ENCODE peak calls at places on chromosomes 1 and 21, in ten cellular contexts. U, M, O, X, A, H, W, P, Z and R are unnamed samples. For H3K4me1, the result is how much of the 10 kb centered on the place peaks cover.

GRCh38 chr1:8863712-8864324 is 14.7 kb downstream of the ENO1 start:
- DNase-seq in U (no peak), M (no peak), O (no peak), X (no peak), A (no peak), H (no peak), W (no peak), P (no peak), Z (no peak), R (no peak)

GRCh38 chr1:53698381-53698980 is 40.5 kb downstream of the GLIS1 start:
- DNase-seq in U (peak), M (no peak), O (peak), X (no peak), A (no peak), H (no peak), W (no peak), P (no peak), Z (no peak), R (no peak)

GRCh38 chr1:181396811-181397210 is 86.5 kb upstream of the CACNA1E start:
- DNase-seq in U (no peak), M (no peak), O (no peak), X (no peak), A (no peak), H (peak), W (no peak), P (no peak), Z (no peak), R (no peak)

GRCh38 chr1:229664133-229664689 is 38.2 kb downstream of the URB2 start:
- DNase-seq in U (no peak), M (no peak), O (no peak), X (peak), A (no peak), H (peak), W (no peak), P (peak), Z (no peak), R (peak)

GRCh38 chr1:14648931-14649860 is 50.7 kb downstream of the KAZN start:
- DNase-seq in U (no peak), M (no peak), O (peak), X (no peak), A (no peak), H (no peak), W (no peak), P (no peak), Z (peak), R (no peak)

GRCh38 chr1:169151338-169151837 is 44.9 kb downstream of the ATP1B1 start:
- DNase-seq in U (no peak), M (no peak), O (no peak), X (no peak), A (no peak), H (no peak), W (no peak), P (no peak), Z (no peak), R (no peak)

GRCh38 chr1:219498666-219499065 is 114.2 kb downstream of the ZC3H11B start:
- DNase-seq in U (no peak), M (no peak), O (no peak), X (peak), A (no peak), H (no peak), W (no peak), P (no peak), Z (no peak), R (no peak)

GRCh38 chr1:22089134-22089571 is 36.6 kb downstream of the CDC42 start:
- DNase-seq in U (no peak), M (no peak), O (no peak), X (no peak), A (no peak), H (peak), W (no peak), P (no peak), Z (no peak), R (no peak)

GRCh38 chr1:202282017-202282335 is 59.8 kb downstream of the UBE2T start:
- DNase-seq in U (no peak), M (no peak), O (no peak), X (no peak), A (no peak), H (no peak), W (no peak), P (no peak), Z (no peak), R (no peak)
- H3K27ac ChIP-seq in U (no peak), M (no peak), O (no peak), X (no peak), A (no peak), H (no peak), W (no peak), P (no peak), Z (no peak), R (no peak)

GRCh38 chr1:146034976-146035469 is 13.5 kb upstream of the HJV start:
- DNase-seq in U (no peak), M (no peak), O (peak), X (no peak), A (no peak), H (no peak), W (no peak), P (no peak), Z (peak), R (no peak)
- H3K4me3 ChIP-seq in U (peak), M (peak), O (peak), X (peak), A (peak), H (no peak), W (peak), P (no peak), Z (no peak), R (peak)

GRCh38 chr1:98387701-98388100 is 273.8 kb upstream of the SNX7 start:
- DNase-seq in U (no peak), M (no peak), O (no peak), X (no peak), A (no peak), H (no peak), W (no peak), P (no peak), Z (no peak), R (no peak)

GRCh38 chr1:98389809-98390208 is 271.7 kb upstream of the SNX7 start:
- DNase-seq in U (no peak), M (no peak), O (no peak), X (peak), A (no peak), H (no peak), W (no peak), P (no peak), Z (no peak), R (no peak)

GRCh38 chr1:98386675-98387440 is 274.7 kb upstream of the SNX7 start:
- DNase-seq in U (no peak), M (no peak), O (peak), X (no peak), A (no peak), H (no peak), W (no peak), P (no peak), Z (no peak), R (no peak)

GRCh38 chr1:98385691-98386090 is 275.8 kb upstream of the SNX7 start:
- DNase-seq in U (no peak), M (no peak), O (no peak), X (peak), A (no peak), H (no peak), W (no peak), P (no peak), Z (no peak), R (no peak)

DNA sequence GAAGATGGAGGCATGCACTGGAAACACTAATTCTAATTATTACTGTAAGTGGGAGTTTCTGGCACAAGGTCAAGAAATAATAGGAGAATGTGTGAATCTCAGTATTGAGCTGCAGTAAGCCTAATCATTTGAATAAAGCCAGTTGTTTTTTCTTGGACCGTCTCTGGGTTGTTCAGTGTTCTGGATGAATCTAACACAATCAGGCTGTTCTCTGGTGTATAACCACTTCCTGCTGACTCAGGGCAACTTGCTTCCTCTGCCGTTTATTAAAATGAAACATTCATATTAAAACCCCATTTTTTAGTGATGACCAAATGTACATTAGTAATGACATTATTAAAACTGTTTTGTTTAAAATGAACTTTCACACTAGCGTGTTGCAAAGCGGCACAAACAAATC is 273.1 kb upstream of the SNX7 start:
- DNase-seq in U (no peak), M (no peak), O (peak), X (peak), A (no peak), H (peak), W (no peak), P (peak), Z (no peak), R (no peak)
- H3K4me1 ChIP-seq in U (under half), M (under half), O (under half), X (under half), A (under half), H (under half), W (under half), P (under half), Z (under half), R (under half)

GRCh38 chr21:32612999-32613337 is 791 bp upstream of the CFAP298 start:
- DNase-seq in U (no peak), M (no peak), O (no peak), X (no peak), A (no peak), H (no peak), W (no peak), P (no peak), Z (no peak), R (no peak)

GRCh38 chr21:32612075-32612998 is at the start of gene CFAP298:
- DNase-seq in U (peak), M (peak), O (peak), X (peak), A (peak), H (peak), W (peak), P (peak), Z (peak), R (peak)

GRCh38 chr21:32611471-32611997 is 643 bp downstream of the CFAP298 start:
- DNase-seq in U (peak), M (no peak), O (peak), X (peak), A (no peak), H (peak), W (peak), P (peak), Z (peak), R (peak)

DNA sequence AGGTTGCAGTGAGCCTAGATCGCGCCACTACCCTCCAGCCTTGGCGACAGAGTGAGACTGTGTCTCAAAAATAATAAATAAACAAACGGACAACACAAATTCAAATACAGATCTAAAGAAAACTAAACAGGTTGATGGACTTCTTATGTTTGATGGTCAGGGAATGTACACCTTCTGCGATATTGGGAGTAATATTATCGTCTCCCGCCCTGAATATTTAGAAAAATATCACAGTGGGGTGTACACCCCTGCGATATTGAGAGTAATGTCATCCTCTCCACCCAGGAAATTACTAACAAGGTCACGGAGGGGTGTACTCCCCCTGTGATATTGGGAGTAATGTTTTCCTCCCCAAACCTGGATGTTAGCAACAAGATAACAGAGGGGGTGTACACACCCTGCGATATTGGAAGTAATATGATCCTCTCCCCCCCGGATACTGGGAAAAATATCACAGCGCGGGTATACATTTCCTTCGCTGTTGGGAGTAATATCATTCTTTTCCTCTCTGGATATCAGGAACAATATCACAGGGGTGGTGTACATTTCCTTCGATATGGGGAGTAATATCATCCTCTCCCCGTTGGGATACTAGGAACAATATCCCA is 1.4 kb upstream of the CFAP298 start:
- DNase-seq in U (no peak), M (no peak), O (no peak), X (no peak), A (no peak), H (peak), W (no peak), P (no peak), Z (no peak), R (no peak)
- H3K27ac ChIP-seq in U (no peak), M (peak), O (no peak), X (peak), A (peak), H (peak), W (peak), P (no peak), Z (no peak), R (no peak)

DNA sequence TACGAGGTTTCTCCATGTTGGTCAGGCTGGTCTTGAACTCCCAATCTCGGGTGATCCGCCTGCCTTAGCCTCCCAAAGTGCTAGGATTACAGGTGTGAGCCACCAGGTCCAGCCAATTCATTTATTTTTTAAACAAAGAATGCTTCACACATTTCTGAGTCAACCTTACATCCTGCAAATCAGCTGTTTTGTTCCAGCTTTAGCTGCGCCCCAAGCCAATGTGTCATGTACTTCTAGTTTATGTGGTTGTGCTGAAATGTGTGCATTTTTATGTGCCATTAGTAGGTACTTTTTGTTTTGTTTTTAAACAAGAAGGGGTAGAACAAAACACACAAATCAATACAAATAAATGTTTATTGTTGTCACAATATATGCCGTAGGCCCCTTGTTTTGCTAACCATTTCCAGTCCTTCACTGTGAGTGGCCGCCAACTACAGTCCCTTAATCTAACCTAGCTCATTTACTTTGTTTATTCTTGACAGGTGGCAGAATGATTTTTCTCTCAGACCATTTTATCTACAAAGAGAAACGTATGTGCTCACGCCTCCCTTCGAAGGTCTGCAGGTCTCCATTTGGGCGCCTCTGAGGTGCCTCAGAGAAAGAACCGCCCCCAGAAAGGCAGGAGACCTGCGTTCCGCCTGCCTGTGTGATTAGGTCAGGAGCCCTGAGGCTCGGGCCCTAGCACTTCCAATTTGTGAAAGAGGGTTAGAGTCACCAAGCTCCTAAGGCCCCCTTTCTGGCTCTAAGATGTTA is 2.8 kb upstream of the CASQ2 start:
- DNase-seq in U (no peak), M (no peak), O (no peak), X (no peak), A (no peak), H (no peak), W (no peak), P (no peak), Z (peak), R (no peak)
- H3K4me3 ChIP-seq in U (no peak), M (peak), O (peak), X (no peak), A (no peak), H (no peak), W (no peak), P (no peak), Z (no peak), R (no peak)

DNA sequence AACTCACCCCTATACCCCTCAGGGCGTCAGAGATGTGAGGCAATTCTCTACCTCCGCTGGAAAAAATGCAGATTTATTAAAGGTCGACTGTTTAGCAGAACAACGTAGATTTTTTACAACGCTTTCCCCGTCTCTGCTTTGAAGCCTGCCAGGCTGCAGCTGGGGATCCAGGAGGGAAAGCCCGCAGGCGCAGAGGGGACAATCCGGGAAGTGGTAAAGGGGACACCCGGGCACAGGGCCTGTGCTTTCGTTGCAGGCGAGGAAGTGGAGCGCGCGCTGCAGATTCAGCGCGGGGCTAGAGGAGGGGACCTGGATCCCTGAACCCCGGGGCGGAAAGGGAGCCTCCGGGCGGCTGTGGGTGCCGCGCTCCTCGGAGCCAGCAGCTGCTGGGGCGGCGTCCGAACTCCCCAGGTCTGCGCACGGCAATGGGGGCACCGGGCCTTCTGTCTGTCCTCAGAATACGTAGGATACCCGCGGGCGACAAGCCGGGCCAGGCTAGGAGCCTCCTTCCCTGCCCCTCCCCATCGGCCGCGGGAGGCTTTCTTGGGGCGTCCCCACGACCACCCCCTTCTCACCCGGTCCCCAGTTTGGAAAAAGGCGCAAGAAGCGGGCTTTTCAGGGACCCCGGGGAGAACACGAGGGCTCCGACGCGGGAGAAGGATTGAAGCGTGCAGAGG is 5.5 kb downstream of the SIM2 start:
- DNase-seq in U (no peak), M (no peak), O (no peak), X (peak), A (no peak), H (no peak), W (no peak), P (no peak), Z (no peak), R (no peak)
- H3K4me1 ChIP-seq in U (under half), M (half or more), O (under half), X (under half), A (half or more), H (under half), W (under half), P (under half), Z (under half), R (half or more)

GRCh38 chr1:243575070-243575469 is 275.0 kb downstream of the AKT3 start:
- DNase-seq in U (no peak), M (no peak), O (no peak), X (peak), A (no peak), H (no peak), W (no peak), P (no peak), Z (no peak), R (no peak)
- H3K27ac ChIP-seq in U (no peak), M (no peak), O (no peak), X (no peak), A (no peak), H (no peak), W (no peak), P (no peak), Z (no peak), R (no peak)